ENCODE peak calls at places on chromosomes 7 and 10, in six cellular contexts. One of them, this sample, is unnamed.

GRCh38 chr7:29606287-29606721 is 42.7 kb downstream of the PRR15 start:
- DNase-seq in gastrocnemius medialis: no peak
- DNase-seq in right atrium auricular region: no peak
- DNase-seq in neural progenitor cell: no peak
- DNase-seq in IMR-90: no peak
- DNase-seq in small intestine: peak; percentile 95
- DNase-seq in this sample: no peak

GRCh38 chr7:74215921-74216320 is 6.1 kb downstream of the LAT2 start:
- DNase-seq in IMR-90: no peak
- DNase-seq in neural progenitor cell: no peak
- DNase-seq in small intestine: no peak
- DNase-seq in right atrium auricular region: no peak
- DNase-seq in gastrocnemius medialis: no peak
- DNase-seq in this sample: no peak

GRCh38 chr7:80833289-80834104 is 85.4 kb downstream of the SEMA3C start:
- DNase-seq in right atrium auricular region: no peak
- DNase-seq in gastrocnemius medialis: no peak
- DNase-seq in IMR-90: peak; percentile 75
- DNase-seq in small intestine: no peak
- DNase-seq in neural progenitor cell: no peak
- DNase-seq in this sample: no peak

GRCh38 chr7:31102973-31103850 is 51.1 kb downstream of the ADCYAP1R1 start:
- DNase-seq in small intestine: no peak
- DNase-seq in right atrium auricular region: no peak
- DNase-seq in IMR-90: no peak
- DNase-seq in neural progenitor cell: no peak
- DNase-seq in gastrocnemius medialis: no peak
- DNase-seq in this sample: no peak

GRCh38 chr7:64610997-64611396 is 48.1 kb upstream of the ZNF680 start:
- DNase-seq in IMR-90: no peak
- DNase-seq in small intestine: no peak
- DNase-seq in right atrium auricular region: no peak
- DNase-seq in gastrocnemius medialis: no peak
- DNase-seq in neural progenitor cell: no peak
- DNase-seq in this sample: no peak

GRCh38 chr10:108204528-108205313 is 1040.2 kb upstream of the SORCS1 start:
- DNase-seq in right atrium auricular region: no peak
- DNase-seq in gastrocnemius medialis: no peak
- DNase-seq in small intestine: no peak
- DNase-seq in neural progenitor cell: peak; percentile 78
- DNase-seq in IMR-90: no peak
- DNase-seq in this sample: peak; percentile 84

GRCh38 chr7:137874390-137874789 is 27.6 kb upstream of the DGKI start:
- DNase-seq in gastrocnemius medialis: no peak
- DNase-seq in IMR-90: peak; percentile 91
- DNase-seq in neural progenitor cell: no peak
- DNase-seq in small intestine: no peak
- DNase-seq in right atrium auricular region: no peak
- DNase-seq in this sample: no peak

GRCh38 chr7:134179321-134179720 is 52.2 kb downstream of the LRGUK start:
- DNase-seq in small intestine: no peak
- DNase-seq in gastrocnemius medialis: no peak
- DNase-seq in neural progenitor cell: no peak
- DNase-seq in IMR-90: no peak
- DNase-seq in right atrium auricular region: no peak
- DNase-seq in this sample: no peak

GRCh38 chr7:33143996-33144718 is 14.8 kb downstream of the BBS9 start:
- DNase-seq in neural progenitor cell: no peak
- DNase-seq in IMR-90: peak; percentile 57
- DNase-seq in gastrocnemius medialis: no peak
- DNase-seq in small intestine: no peak
- DNase-seq in right atrium auricular region: no peak
- DNase-seq in this sample: no peak

GRCh38 chr10:89391882-89392756 is at the start of gene IFIT1:
- DNase-seq in small intestine: peak; percentile 90
- DNase-seq in neural progenitor cell: peak; percentile 60
- DNase-seq in IMR-90: peak; percentile 95
- DNase-seq in right atrium auricular region: peak; percentile 67
- DNase-seq in gastrocnemius medialis: peak; percentile 57
- DNase-seq in this sample: peak; percentile 81

GRCh38 chr7:133429371-133429770 is 176.5 kb downstream of the EXOC4 start:
- DNase-seq in IMR-90: peak; percentile 17
- DNase-seq in neural progenitor cell: no peak
- DNase-seq in small intestine: no peak
- DNase-seq in gastrocnemius medialis: no peak
- DNase-seq in right atrium auricular region: no peak
- DNase-seq in this sample: no peak

GRCh38 chr10:111077715-111078504 is 1.1 kb downstream of the ADRA2A start:
- DNase-seq in neural progenitor cell: peak; percentile 21
- DNase-seq in small intestine: peak; percentile 40
- DNase-seq in right atrium auricular region: peak; percentile 42
- DNase-seq in IMR-90: no peak
- DNase-seq in gastrocnemius medialis: no peak
- DNase-seq in this sample: peak; percentile 47

GRCh38 chr7:3922175-3922635 is 621.2 kb downstream of the SDK1 start:
- DNase-seq in neural progenitor cell: peak; percentile 43
- DNase-seq in small intestine: peak; percentile 20
- DNase-seq in IMR-90: peak; percentile 90
- DNase-seq in gastrocnemius medialis: no peak
- DNase-seq in right atrium auricular region: peak; percentile 80
- DNase-seq in this sample: peak; percentile 83

GRCh38 chr7:108313086-108313485 is 143.2 kb downstream of the NRCAM start:
- DNase-seq in neural progenitor cell: no peak
- DNase-seq in small intestine: no peak
- DNase-seq in gastrocnemius medialis: no peak
- DNase-seq in right atrium auricular region: no peak
- DNase-seq in IMR-90: no peak
- DNase-seq in this sample: no peak

GRCh38 chr10:62443866-62444265 is 69.7 kb downstream of the ZNF365 start:
- DNase-seq in small intestine: no peak
- DNase-seq in neural progenitor cell: no peak
- DNase-seq in gastrocnemius medialis: no peak
- DNase-seq in right atrium auricular region: no peak
- DNase-seq in IMR-90: no peak
- DNase-seq in this sample: no peak

GRCh38 chr7:128405345-128406146 is 4.2 kb downstream of the IMPDH1 start:
- DNase-seq in IMR-90: peak; percentile 8
- DNase-seq in right atrium auricular region: no peak
- DNase-seq in small intestine: peak; percentile 44
- DNase-seq in neural progenitor cell: peak; percentile 87
- DNase-seq in gastrocnemius medialis: no peak
- DNase-seq in this sample: peak; percentile 64

GRCh38 chr7:128402346-128402745 is 7.4 kb downstream of the IMPDH1 start:
- DNase-seq in right atrium auricular region: no peak
- DNase-seq in gastrocnemius medialis: no peak
- DNase-seq in IMR-90: no peak
- DNase-seq in small intestine: no peak
- DNase-seq in neural progenitor cell: no peak
- DNase-seq in this sample: no peak

GRCh38 chr7:128404826-128405344 is 4.9 kb downstream of the IMPDH1 start:
- DNase-seq in right atrium auricular region: no peak
- DNase-seq in neural progenitor cell: no peak
- DNase-seq in gastrocnemius medialis: no peak
- DNase-seq in small intestine: no peak
- DNase-seq in IMR-90: peak; percentile 5
- DNase-seq in this sample: no peak

GRCh38 chr7:128403676-128404075 is 6.1 kb downstream of the IMPDH1 start:
- DNase-seq in small intestine: no peak
- DNase-seq in IMR-90: no peak
- DNase-seq in neural progenitor cell: no peak
- DNase-seq in gastrocnemius medialis: no peak
- DNase-seq in right atrium auricular region: no peak
- DNase-seq in this sample: no peak

GRCh38 chr7:128404143-128404681 is 5.6 kb downstream of the IMPDH1 start:
- DNase-seq in gastrocnemius medialis: no peak
- DNase-seq in IMR-90: no peak
- DNase-seq in neural progenitor cell: no peak
- DNase-seq in small intestine: no peak
- DNase-seq in right atrium auricular region: no peak
- DNase-seq in this sample: no peak
- H3K27ac ChIP-seq in gastrocnemius medialis: no peak overlapping the region
- H3K27ac ChIP-seq in IMR-90: no peak overlapping the region
- H3K27ac ChIP-seq in neural progenitor cell: no peak overlapping the region
- H3K27ac ChIP-seq in small intestine: no peak overlapping the region
- H3K27ac ChIP-seq in right atrium auricular region: no peak overlapping the region
- H3K27ac ChIP-seq in this sample: no peak overlapping the region

DNA sequence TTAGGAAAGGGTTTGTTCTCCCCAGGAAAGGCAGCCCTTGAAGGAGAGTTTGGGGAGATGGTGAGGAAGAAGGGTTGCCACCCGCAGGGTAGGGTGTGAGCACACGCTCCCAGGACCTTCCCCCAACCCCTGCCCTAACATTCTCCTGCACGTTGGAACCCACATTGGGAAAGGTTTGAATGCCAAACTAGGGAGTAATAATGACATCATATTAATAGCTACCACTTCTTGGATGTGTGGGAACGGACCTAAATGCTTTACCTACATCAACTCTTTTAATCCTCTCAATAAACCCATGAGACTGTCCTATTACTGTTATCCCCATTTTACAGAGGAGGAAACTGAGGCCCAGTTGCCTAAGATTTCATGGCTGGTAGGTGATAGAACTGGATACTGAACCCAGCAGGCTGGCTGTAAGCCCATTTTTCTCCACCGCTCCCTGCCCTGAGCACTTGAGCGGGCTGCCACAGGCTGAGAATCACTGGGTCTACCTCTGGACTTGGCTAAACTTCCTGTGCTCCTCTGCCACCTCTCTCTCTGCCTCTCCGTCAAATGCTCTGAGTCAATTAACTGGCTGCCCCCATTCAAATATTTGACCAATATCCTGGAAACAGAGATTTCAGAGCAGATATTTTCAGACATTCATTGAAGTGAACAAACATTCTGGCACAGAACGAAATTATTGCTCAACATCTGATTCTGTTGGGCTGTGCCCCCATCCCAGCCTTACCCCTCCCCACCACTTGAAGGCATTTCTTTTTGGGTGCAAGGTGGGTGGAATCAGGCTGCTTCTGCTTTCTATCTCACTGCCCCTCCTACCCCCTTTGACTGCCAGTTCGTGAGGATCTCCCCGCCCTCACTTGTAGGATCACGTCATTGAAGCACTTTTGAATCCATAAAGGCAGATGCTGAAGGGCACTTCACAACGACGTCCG is 129.7 kb downstream of the C10orf105 start:
- DNase-seq in gastrocnemius medialis: no peak
- DNase-seq in neural progenitor cell: no peak
- DNase-seq in right atrium auricular region: no peak
- DNase-seq in small intestine: no peak
- DNase-seq in IMR-90: no peak
- DNase-seq in this sample: no peak
- H3K27ac ChIP-seq in gastrocnemius medialis: no peak overlapping the region
- H3K27ac ChIP-seq in neural progenitor cell: no peak overlapping the region
- H3K27ac ChIP-seq in right atrium auricular region: no peak overlapping the region
- H3K27ac ChIP-seq in small intestine: no peak overlapping the region
- H3K27ac ChIP-seq in IMR-90: no peak overlapping the region
- H3K27ac ChIP-seq in this sample: no peak overlapping the region

GRCh38 chr10:122727426-122727825 is 27.8 kb upstream of the C10orf120 start:
- DNase-seq in small intestine: peak; percentile 76
- DNase-seq in neural progenitor cell: no peak
- DNase-seq in right atrium auricular region: no peak
- DNase-seq in gastrocnemius medialis: no peak
- DNase-seq in IMR-90: no peak
- DNase-seq in this sample: no peak
- H3K27ac ChIP-seq in small intestine: no peak overlapping the region
- H3K27ac ChIP-seq in neural progenitor cell: no peak overlapping the region
- H3K27ac ChIP-seq in right atrium auricular region: no peak overlapping the region
- H3K27ac ChIP-seq in gastrocnemius medialis: no peak overlapping the region
- H3K27ac ChIP-seq in IMR-90: no peak overlapping the region
- H3K27ac ChIP-seq in this sample: no peak overlapping the region

GRCh38 chr10:79323602-79324001 is 23.7 kb upstream of the PPIF start:
- DNase-seq in right atrium auricular region: no peak
- DNase-seq in small intestine: no peak
- DNase-seq in gastrocnemius medialis: no peak
- DNase-seq in IMR-90: no peak
- DNase-seq in neural progenitor cell: no peak
- DNase-seq in this sample: no peak
- H3K27ac ChIP-seq in right atrium auricular region: no peak overlapping the region
- H3K27ac ChIP-seq in small intestine: peak overlapping the region; percentile 4
- H3K27ac ChIP-seq in gastrocnemius medialis: no peak overlapping the region
- H3K27ac ChIP-seq in IMR-90: no peak overlapping the region
- H3K27ac ChIP-seq in neural progenitor cell: no peak overlapping the region
- H3K27ac ChIP-seq in this sample: no peak overlapping the region

DNA sequence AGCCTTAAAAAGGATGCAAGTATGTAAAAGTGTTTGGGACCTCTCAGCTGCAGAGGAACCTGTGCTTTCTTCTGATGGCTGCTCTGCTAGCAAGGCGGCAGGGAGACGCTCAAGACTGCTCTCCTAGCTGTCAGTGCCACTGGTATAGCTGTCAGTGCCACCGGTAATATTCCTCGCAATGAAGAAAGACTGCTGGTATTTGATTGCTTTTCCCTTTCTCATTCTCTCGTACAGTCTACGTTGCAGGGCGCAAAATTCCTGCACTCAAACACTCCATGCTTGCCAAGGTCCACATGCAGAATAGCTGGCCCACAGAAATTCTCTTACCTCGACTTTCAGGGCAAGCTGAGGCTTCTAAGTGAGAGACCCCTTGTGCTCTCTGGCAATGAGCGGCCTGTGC is 432.6 kb upstream of the KLF6 start:
- DNase-seq in IMR-90: no peak
- DNase-seq in gastrocnemius medialis: no peak
- DNase-seq in right atrium auricular region: no peak
- DNase-seq in small intestine: peak; percentile 42
- DNase-seq in neural progenitor cell: no peak
- DNase-seq in this sample: no peak
- H3K27ac ChIP-seq in IMR-90: no peak overlapping the region
- H3K27ac ChIP-seq in gastrocnemius medialis: no peak overlapping the region
- H3K27ac ChIP-seq in right atrium auricular region: no peak overlapping the region
- H3K27ac ChIP-seq in small intestine: no peak overlapping the region
- H3K27ac ChIP-seq in neural progenitor cell: no peak overlapping the region
- H3K27ac ChIP-seq in this sample: no peak overlapping the region

GRCh38 chr7:17095951-17096350 is 202.5 kb upstream of the AHR start:
- DNase-seq in small intestine: no peak
- DNase-seq in neural progenitor cell: no peak
- DNase-seq in right atrium auricular region: no peak
- DNase-seq in gastrocnemius medialis: no peak
- DNase-seq in IMR-90: no peak
- DNase-seq in this sample: no peak

GRCh38 chr7:17085186-17085585 is 203.4 kb upstream of the AGR3 start:
- DNase-seq in right atrium auricular region: no peak
- DNase-seq in small intestine: no peak
- DNase-seq in neural progenitor cell: no peak
- DNase-seq in gastrocnemius medialis: no peak
- DNase-seq in IMR-90: no peak
- DNase-seq in this sample: no peak

GRCh38 chr7:17095001-17095574 is 203.4 kb upstream of the AHR start:
- DNase-seq in IMR-90: no peak
- DNase-seq in right atrium auricular region: no peak
- DNase-seq in gastrocnemius medialis: no peak
- DNase-seq in small intestine: no peak
- DNase-seq in neural progenitor cell: no peak
- DNase-seq in this sample: no peak

GRCh38 chr7:17086403-17086802 is 204.6 kb upstream of the AGR3 start:
- DNase-seq in right atrium auricular region: no peak
- DNase-seq in neural progenitor cell: no peak
- DNase-seq in IMR-90: no peak
- DNase-seq in small intestine: no peak
- DNase-seq in gastrocnemius medialis: no peak
- DNase-seq in this sample: no peak

GRCh38 chr7:17090751-17091150 is 207.7 kb upstream of the AHR start:
- DNase-seq in small intestine: no peak
- DNase-seq in neural progenitor cell: no peak
- DNase-seq in gastrocnemius medialis: no peak
- DNase-seq in right atrium auricular region: no peak
- DNase-seq in IMR-90: peak; percentile 86
- DNase-seq in this sample: no peak
- H3K27ac ChIP-seq in small intestine: no peak overlapping the region
- H3K27ac ChIP-seq in neural progenitor cell: no peak overlapping the region
- H3K27ac ChIP-seq in gastrocnemius medialis: no peak overlapping the region
- H3K27ac ChIP-seq in right atrium auricular region: no peak overlapping the region
- H3K27ac ChIP-seq in IMR-90: no peak overlapping the region
- H3K27ac ChIP-seq in this sample: no peak overlapping the region

GRCh38 chr10:79239930-79240713 is 107.1 kb upstream of the PPIF start:
- DNase-seq in neural progenitor cell: peak; percentile 90
- DNase-seq in gastrocnemius medialis: no peak
- DNase-seq in small intestine: no peak
- DNase-seq in IMR-90: no peak
- DNase-seq in right atrium auricular region: no peak
- DNase-seq in this sample: peak; percentile 88
- H3K27ac ChIP-seq in neural progenitor cell: peak overlapping the region; percentile 71
- H3K27ac ChIP-seq in gastrocnemius medialis: peak overlapping the region; percentile 31
- H3K27ac ChIP-seq in small intestine: no peak overlapping the region
- H3K27ac ChIP-seq in IMR-90: no peak overlapping the region
- H3K27ac ChIP-seq in right atrium auricular region: peak overlapping the region; percentile 49
- H3K27ac ChIP-seq in this sample: no peak overlapping the region

This sample was measured in GM23338.